ENCODE peak calls at places on chromosomes 7 and 10, in four cellular contexts. L is NT2/D1, G is H1, B is HepG2. Z is an unnamed sample.

GRCh38 chr10:78898341-78899097 is 170.2 kb upstream of the ZMIZ1 start:
- DNase-seq in L (no peak), B (no peak), G (no peak), Z (no peak)

GRCh38 chr10:132172091-132173066 is 14.4 kb upstream of the DPYSL4 start:
- DNase-seq in B (no peak), G (no peak), L (no peak), Z (no peak)

GRCh38 chr7:155619634-155620271 is 24.7 kb upstream of the RBM33 start:
- DNase-seq in B (peak; percentile 27), L (no peak), G (no peak), Z (no peak)

GRCh38 chr7:106866298-106867281 is 1.5 kb downstream of the PIK3CG start:
- DNase-seq in B (no peak), L (no peak), G (no peak), Z (no peak)

GRCh38 chr10:35488228-35488627 is 116.9 kb upstream of the GJD4 start:
- DNase-seq in B (no peak), G (no peak), L (no peak), Z (no peak)

GRCh38 chr10:24382979-24383663 is 174.2 kb downstream of the KIAA1217 start:
- DNase-seq in G (no peak), B (peak; percentile 3), L (no peak), Z (no peak)

GRCh38 chr10:95373660-95374059 is 82.9 kb upstream of the PDLIM1 start:
- DNase-seq in G (no peak), L (no peak), B (no peak), Z (no peak)

GRCh38 chr10:133127291-133128125 is 32.5 kb upstream of the KNDC1 start:
- DNase-seq in G (no peak), B (no peak), L (no peak), Z (peak; percentile 91)

GRCh38 chr10:34780818-34781380 is 34.2 kb downstream of the PARD3 start:
- DNase-seq in B (no peak), G (no peak), L (no peak), Z (peak; percentile 12)

GRCh38 chr10:71217266-71218045 is 5.1 kb downstream of the UNC5B start:
- DNase-seq in G (no peak), B (no peak), L (no peak), Z (peak; percentile 41)

GRCh38 chr10:131655101-131655849 is 245.5 kb upstream of the PPP2R2D start:
- DNase-seq in B (no peak), L (no peak), G (no peak), Z (no peak)

GRCh38 chr7:1537631-1538412 is 7.3 kb downstream of the MAFK start:
- DNase-seq in L (peak; percentile 58), B (no peak), G (no peak), Z (peak; percentile 46)

GRCh38 chr7:28904539-28905143 is 53.5 kb downstream of the TRIL start:
- DNase-seq in L (no peak), G (no peak), B (no peak), Z (peak; percentile 30)
- TF ChIP-seq SUZ12 in L (no peak), G (no peak), B (no peak), Z (no peak)

GRCh38 chr10:111983970-111984525 is 199.5 kb downstream of the GPAM start:
- DNase-seq in L (no peak), G (no peak), B (no peak), Z (no peak)
- TF ChIP-seq SUZ12 in L (no peak), G (no peak), B (no peak), Z (no peak)

GRCh38 chr7:16028103-16028502 is 341.6 kb upstream of the MEOX2 start:
- DNase-seq in G (no peak), L (no peak), B (no peak), Z (no peak)

GRCh38 chr7:16026253-16027020 is 340.0 kb upstream of the MEOX2 start:
- DNase-seq in L (no peak), B (no peak), G (no peak), Z (no peak)

GRCh38 chr7:16027396-16027795 is 340.9 kb upstream of the MEOX2 start:
- DNase-seq in B (no peak), G (no peak), L (no peak), Z (no peak)

GRCh38 chr7:16025696-16026095 is 339.2 kb upstream of the MEOX2 start:
- DNase-seq in G (no peak), L (no peak), B (no peak), Z (no peak)

DNA sequence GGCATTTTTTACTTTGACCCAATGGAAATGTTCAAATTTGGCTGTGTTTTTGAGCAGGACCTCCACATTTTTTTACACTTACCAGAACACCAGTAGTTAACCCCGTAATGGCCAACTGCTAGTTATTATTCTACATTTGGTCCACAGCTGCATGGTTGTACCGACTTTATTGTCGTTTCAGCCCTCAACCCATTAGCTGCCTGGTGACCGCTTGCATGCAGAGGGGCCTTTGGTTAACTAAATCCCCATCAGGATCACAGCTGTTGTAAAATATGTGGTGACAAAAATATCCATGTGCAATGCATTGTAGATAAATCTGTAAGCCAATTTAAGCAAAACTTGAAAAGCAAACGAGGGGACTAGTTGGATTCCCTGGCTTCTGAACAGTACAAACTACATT is 342.2 kb upstream of the MEOX2 start:
- DNase-seq in L (no peak), B (no peak), G (no peak), Z (no peak)
- TF ChIP-seq SUZ12 in L (no peak), B (no peak), G (no peak), Z (no peak)

GRCh38 chr7:127997226-127997922 is 33.9 kb downstream of the LRRC4 start:
- DNase-seq in L (no peak), G (no peak), B (peak; percentile 23), Z (no peak)
- TF ChIP-seq SUZ12 in L (no peak), G (no peak), B (no peak), Z (no peak)

GRCh38 chr10:5288359-5288758 is 76.4 kb upstream of the UCN3 start:
- DNase-seq in B (no peak), G (no peak), L (no peak), Z (no peak)

GRCh38 chr10:5297466-5297865 is 67.3 kb upstream of the UCN3 start:
- DNase-seq in B (no peak), G (no peak), L (no peak), Z (no peak)

GRCh38 chr10:5291501-5292195 is 73.1 kb upstream of the UCN3 start:
- DNase-seq in G (no peak), B (peak; percentile 38), L (no peak), Z (no peak)

GRCh38 chr10:5293691-5294550 is 70.8 kb upstream of the UCN3 start:
- DNase-seq in B (peak; percentile 68), G (peak; percentile 85), L (peak; percentile 80), Z (peak; percentile 62)

GRCh38 chr10:5292196-5292735 is 72.5 kb upstream of the UCN3 start:
- DNase-seq in B (no peak), L (no peak), G (no peak), Z (no peak)
- TF ChIP-seq SUZ12 in B (no peak), L (no peak), G (no peak), Z (no peak)

GRCh38 chr10:43137701-43137970 is 609 bp upstream of the CSGALNACT2 start:
- DNase-seq in L (no peak), G (no peak), B (peak; percentile 18), Z (peak; percentile 54)
- TF ChIP-seq SUZ12 in L (no peak), G (no peak), B (no peak), Z (no peak)

GRCh38 chr10:101273330-101273729 is 44.1 kb upstream of the LBX1 start:
- DNase-seq in B (no peak), L (no peak), G (no peak), Z (no peak)

GRCh38 chr10:101270763-101271162 is 41.5 kb upstream of the LBX1 start:
- DNase-seq in G (no peak), L (no peak), B (no peak), Z (no peak)

GRCh38 chr10:101272229-101272868 is 43.1 kb upstream of the LBX1 start:
- DNase-seq in G (peak; percentile 65), L (peak; percentile 65), B (peak; percentile 48), Z (peak; percentile 92)

GRCh38 chr10:101267776-101268175 is 38.5 kb upstream of the LBX1 start:
- DNase-seq in G (no peak), L (no peak), B (no peak), Z (no peak)

GRCh38 chr10:101273736-101274135 is 44.5 kb upstream of the LBX1 start:
- DNase-seq in B (no peak), G (no peak), L (no peak), Z (no peak)
- TF ChIP-seq SUZ12 in B (no peak), G (no peak), L (no peak), Z (no peak)

GRCh38 chr7:20441346-20441745 is 110.6 kb downstream of the ITGB8 start:
- DNase-seq in G (no peak), B (no peak), L (no peak), Z (no peak)

GRCh38 chr7:20440472-20441105 is 109.9 kb downstream of the ITGB8 start:
- DNase-seq in G (peak; percentile 64), L (peak; percentile 61), B (peak; percentile 4), Z (peak; percentile 19)

GRCh38 chr7:20444041-20444440 is 113.3 kb downstream of the ITGB8 start:
- DNase-seq in L (no peak), G (no peak), B (no peak), Z (no peak)

GRCh38 chr7:20442951-20443350 is 112.3 kb downstream of the ITGB8 start:
- DNase-seq in B (no peak), G (no peak), L (no peak), Z (no peak)

GRCh38 chr7:20441886-20442505 is 111.3 kb downstream of the ITGB8 start:
- DNase-seq in G (no peak), L (no peak), B (no peak), Z (no peak)
- TF ChIP-seq SUZ12 in G (no peak), L (no peak), B (no peak), Z (no peak)

DNA sequence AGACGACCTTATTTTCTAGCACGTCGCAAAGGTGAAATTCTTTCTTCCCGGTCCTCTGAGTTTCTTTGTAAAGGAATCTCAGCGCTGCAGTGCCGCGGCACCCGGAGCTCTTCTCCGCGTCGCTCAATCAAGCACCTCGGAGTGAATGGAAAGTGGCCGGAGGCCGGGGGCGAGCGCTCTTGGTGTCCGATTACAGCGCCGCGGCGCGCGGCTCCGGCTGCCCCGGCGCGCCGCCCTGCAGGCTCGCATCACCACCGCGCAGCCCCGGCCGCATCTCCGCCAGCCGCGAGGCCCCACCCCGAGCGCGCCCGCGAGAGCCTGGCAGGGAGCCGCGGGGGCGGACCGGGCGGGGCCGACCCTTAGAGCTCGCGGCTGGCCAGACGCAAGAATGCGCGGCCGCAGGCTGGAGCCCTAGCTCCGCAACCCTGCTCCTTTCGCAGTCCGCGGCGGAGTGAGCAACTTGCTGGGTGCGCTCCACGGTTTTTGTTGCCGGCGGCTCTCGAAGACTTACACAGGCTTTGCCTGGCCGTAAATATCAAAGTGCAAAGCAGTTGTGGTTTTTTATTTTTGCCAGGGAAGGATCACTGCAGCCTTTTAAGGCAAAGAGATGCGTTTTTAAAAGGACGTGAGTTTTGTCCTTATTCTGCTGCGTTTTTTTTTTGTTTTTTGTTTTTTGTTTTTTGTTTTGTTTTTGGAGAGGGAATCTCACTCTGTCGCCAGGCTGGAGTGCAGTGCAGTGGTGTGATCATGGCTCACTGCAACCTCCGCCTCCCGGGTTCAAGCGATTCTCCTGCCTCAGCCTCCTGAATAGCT is at the start of gene SEMA3C:
- DNase-seq in B (peak; percentile 65), L (peak; percentile 77), G (peak; percentile 77), Z (peak; percentile 82)
- TF ChIP-seq SUZ12 in B (no peak), L (no peak), G (no peak), Z (no peak)

Z was measured in HEK293T.